ENCODE peak calls at places on chromosomes 2 and 18, in four cellular contexts. F is right lobe of liver, V is cardiac muscle cell, Q is Peyer's patch. U is an unnamed sample.

GRCh38 chr18:50696436-50696835 is 123.4 kb downstream of the MRO start:
- DNase-seq in Q (no peak), F (no peak), V (no peak), U (no peak)

GRCh38 chr2:17337507-17337906 is 180.7 kb downstream of the RAD51AP2 start:
- DNase-seq in Q (no peak), F (no peak), V (no peak), U (no peak)

GRCh38 chr18:24488824-24489493 is 28.5 kb downstream of the HRH4 start:
- DNase-seq in F (no peak), V (peak), Q (no peak), U (no peak)

GRCh38 chr18:48002933-48003365 is 72.5 kb upstream of the SMAD2 start:
- DNase-seq in F (peak), Q (no peak), V (peak), U (no peak)

GRCh38 chr2:219752731-219753130 is 125.3 kb downstream of the SLC4A3 start:
- DNase-seq in Q (no peak), F (no peak), V (no peak), U (no peak)

GRCh38 chr18:79988925-79989361 is 580 bp upstream of the TXNL4A start:
- DNase-seq in Q (peak), F (peak), V (peak), U (peak)

GRCh38 chr18:59839241-59839640 is 60.6 kb upstream of the PMAIP1 start:
- DNase-seq in F (no peak), V (no peak), Q (no peak), U (no peak)

GRCh38 chr2:20643060-20643459 is 7.8 kb downstream of the HS1BP3 start:
- DNase-seq in Q (no peak), F (no peak), V (no peak), U (no peak)

GRCh38 chr2:112621792-112622527 is 23.8 kb upstream of the SLC20A1 start:
- DNase-seq in Q (no peak), V (peak), F (no peak), U (no peak)

DNA sequence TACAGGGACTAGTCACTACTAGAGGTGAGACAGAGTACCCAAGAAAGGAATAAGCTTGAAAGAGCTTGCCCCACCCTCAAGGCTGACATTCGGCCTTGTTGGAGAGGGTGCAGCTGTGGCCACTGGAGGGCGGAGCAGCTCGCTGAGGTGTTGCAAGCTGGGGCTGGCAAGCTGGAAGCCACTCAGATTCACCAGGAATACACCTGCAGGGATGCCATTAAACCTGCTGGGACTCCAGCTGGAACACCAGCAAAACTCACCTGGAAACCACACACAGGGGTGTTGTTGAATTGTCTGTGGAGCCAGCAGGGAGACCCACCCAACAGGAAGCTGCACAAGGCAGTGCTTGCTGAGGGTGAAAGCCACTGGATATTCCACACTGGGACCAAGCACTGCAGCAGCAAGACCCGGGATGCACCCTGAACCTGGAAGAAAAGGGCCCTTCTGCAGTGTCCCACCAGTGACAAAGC is 26.1 kb downstream of the KCTD18 start:
- DNase-seq in F (peak), Q (no peak), V (peak), U (peak)
- TF ChIP-seq CTCF in F (peak), Q (peak), V (peak), U (no peak)

GRCh38 chr2:30237346-30238142 is 6.2 kb downstream of the LBH start:
- DNase-seq in Q (peak), V (no peak), F (no peak), U (no peak)

GRCh38 chr2:30235008-30235655 is 3.8 kb downstream of the LBH start:
- DNase-seq in Q (peak), V (no peak), F (no peak), U (no peak)

GRCh38 chr2:30238143-30238800 is 6.9 kb downstream of the LBH start:
- DNase-seq in Q (peak), V (no peak), F (no peak), U (no peak)

GRCh38 chr2:30235859-30236535 is 4.7 kb downstream of the LBH start:
- DNase-seq in V (no peak), Q (peak), F (no peak), U (no peak)

DNA sequence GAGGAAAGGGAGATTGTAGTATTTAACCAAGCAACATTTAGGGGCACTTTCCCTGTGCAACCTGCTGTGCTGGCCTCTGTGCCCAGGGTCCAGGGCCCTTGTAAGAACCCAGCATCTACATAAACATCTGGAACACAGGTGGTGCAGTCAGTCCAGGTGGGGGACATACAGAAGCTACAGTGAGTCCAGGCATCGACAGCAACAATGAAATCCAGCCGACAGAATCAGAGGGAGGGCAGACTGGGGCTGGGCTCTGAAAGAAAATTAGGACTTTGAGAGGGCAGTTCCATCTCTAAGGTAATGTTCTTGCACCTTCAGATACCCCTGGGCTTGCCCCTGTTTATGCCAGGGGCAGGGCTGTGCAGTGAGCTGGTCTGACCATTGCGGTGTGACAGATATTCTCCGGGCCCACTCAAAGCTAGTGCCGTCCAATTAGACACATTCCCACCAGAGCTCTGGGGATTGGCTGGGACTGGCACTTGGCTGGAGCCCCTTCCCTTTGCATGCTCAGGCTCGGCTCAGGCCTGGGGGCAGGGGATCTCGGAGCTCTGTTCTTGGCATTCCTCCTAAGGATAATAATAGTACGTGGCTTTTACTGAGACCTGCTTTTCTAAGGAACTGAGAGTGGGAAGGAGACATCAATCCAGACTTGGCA is 5.4 kb downstream of the LBH start:
- DNase-seq in Q (peak), V (no peak), F (no peak), U (no peak)
- H3K27ac ChIP-seq in Q (peak), V (peak), F (no peak), U (peak)

GRCh38 chr2:230137902-230138539 is 69.3 kb upstream of the SLC16A14 start:
- DNase-seq in Q (no peak), F (no peak), V (no peak), U (no peak)
- TF ChIP-seq CTCF in Q (no peak), F (no peak), V (no peak), U (no peak)

DNA sequence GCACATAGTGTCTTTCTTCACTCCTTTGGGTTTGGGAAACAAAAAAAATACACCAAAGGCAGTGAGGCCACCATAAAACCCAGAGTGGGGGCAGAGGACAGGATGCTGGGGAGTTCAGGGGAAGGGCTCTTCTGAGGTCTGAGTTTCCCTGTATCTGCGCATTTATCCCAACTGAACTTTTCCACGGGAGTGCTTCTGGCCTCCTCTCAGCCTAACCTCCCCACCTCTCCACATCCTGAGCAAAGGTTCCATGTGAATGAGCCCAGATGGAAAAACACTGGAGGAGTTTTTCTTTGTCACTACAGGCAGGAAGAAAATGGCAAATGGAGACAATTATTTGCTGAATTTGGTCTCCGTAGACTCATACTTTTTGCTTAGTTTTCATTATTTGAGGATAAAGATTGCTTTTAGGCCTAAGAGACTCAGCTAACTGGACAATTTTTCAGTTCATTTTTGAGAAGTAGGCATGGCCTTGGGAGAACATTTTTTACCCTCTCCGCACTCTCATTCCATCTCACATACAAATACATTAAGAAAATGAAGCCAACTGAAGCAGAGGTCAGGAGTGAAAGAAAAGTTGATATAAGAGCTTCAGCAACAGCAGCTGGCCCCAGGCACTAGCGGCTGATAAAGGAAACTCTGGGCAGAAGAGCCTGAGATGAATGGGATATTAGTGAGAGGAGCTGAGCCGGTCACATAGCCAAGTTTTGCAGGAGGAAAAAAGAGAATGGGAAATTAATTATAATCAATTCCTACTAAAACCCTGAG is 82.6 kb upstream of the CYP1B1 start:
- DNase-seq in F (no peak), V (peak), Q (no peak), U (peak)
- H3K27ac ChIP-seq in F (no peak), V (no peak), Q (peak), U (peak)

DNA sequence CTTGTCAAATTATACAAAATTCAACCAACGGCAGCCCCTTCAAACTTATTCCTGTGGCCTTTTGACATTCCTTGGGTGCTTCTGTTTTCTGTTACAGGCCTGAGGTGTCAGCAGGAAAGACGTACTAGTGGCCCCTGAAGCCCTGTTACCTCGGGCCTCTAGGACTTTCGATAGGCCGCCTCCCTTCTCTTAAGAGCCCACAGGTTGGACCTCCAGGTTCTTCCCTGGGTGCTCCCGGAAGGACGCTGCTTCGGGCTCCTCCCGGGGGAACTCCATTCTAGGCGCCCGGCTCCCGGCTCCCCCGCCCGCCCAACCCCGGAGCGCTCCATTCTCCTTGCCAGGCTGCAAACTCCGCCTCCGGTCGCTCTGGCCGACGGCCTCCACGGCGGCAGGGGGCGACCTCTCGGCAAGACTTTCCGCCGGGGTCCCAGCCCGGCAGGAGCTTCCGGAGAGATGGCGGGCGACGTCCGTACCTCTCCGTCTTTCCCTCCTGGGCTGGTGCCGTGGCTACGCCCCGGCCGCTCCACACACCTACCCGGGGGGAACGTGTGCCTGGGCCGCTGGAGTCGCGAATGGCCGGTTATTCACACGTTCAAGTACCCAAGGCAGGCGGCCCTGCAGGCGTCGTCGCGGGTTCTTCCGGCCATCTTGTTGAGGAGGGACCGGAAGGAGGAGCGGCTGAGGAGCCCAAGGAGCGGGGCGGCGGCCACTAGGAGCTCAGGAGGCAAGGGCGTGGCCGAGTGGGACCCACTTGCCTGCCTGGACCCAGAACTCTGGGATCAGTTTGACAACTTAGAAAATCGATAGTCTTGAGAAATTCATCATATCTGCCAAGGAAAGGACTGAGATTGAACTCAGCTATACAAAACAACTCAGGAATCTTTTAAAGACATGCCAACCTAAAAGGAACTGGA is 27.5 kb downstream of the BOLA3 start:
- DNase-seq in V (peak), F (peak), Q (peak), U (peak)
- TF ChIP-seq CTCF in V (peak), F (peak), Q (peak), U (peak)